ENCODE peak calls at places on chromosomes 12 and 14, in nine cellular contexts. M is A549, A is GM10248, V is breast epithelium, U is GM23338, G is choroid plexus epithelial cell, L is lung, Z is AG04450, E is HFF-Myc. O is an unnamed sample.

GRCh38 chr12:23169012-23170003 is 544.3 kb downstream of the ETNK1 start:
- DNase-seq in M (no peak), A (no peak), V (no peak), U (no peak), G (no peak), L (no peak), Z (no peak), E (no peak), O (no peak)

GRCh38 chr14:65849558-65849957 is 437.0 kb downstream of the FUT8 start:
- DNase-seq in M (no peak), A (no peak), V (no peak), U (no peak), G (no peak), L (no peak), Z (no peak), E (no peak), O (no peak)

GRCh38 chr12:580813-581212 is 82.4 kb downstream of the NINJ2 start:
- DNase-seq in M (no peak), A (no peak), V (no peak), U (no peak), G (no peak), L (no peak), Z (no peak), E (no peak), O (no peak)

GRCh38 chr12:127500513-127500912 is 766.5 kb upstream of the TMEM132C start:
- DNase-seq in M (no peak), A (no peak), V (no peak), U (no peak), G (no peak), L (no peak), Z (no peak), E (no peak), O (no peak)

GRCh38 chr12:48969847-48970701 is 1.5 kb downstream of the WNT10B start:
- DNase-seq in M (no peak), A (peak), V (no peak), U (peak), G (no peak), L (no peak), Z (no peak), E (no peak), O (no peak)

GRCh38 chr12:98085360-98085759 is 430.0 kb upstream of the TMPO start:
- DNase-seq in M (no peak), A (no peak), V (no peak), U (no peak), G (peak), L (no peak), Z (no peak), E (no peak), O (no peak)

GRCh38 chr12:15152864-15153263 is 68.4 kb downstream of the RERG start:
- DNase-seq in M (peak), A (no peak), V (no peak), U (no peak), G (peak), L (no peak), Z (no peak), E (no peak), O (no peak)

GRCh38 chr12:30989754-30990153 is 63.2 kb downstream of the TSPAN11 start:
- DNase-seq in M (peak), A (peak), V (no peak), U (peak), G (peak), L (no peak), Z (no peak), E (no peak), O (no peak)

GRCh38 chr12:58963844-58964243 is 43.5 kb upstream of the LRIG3 start:
- DNase-seq in M (no peak), A (no peak), V (no peak), U (no peak), G (no peak), L (no peak), Z (no peak), E (no peak), O (no peak)

GRCh38 chr14:59069455-59069854 is 119.0 kb upstream of the DAAM1 start:
- DNase-seq in M (no peak), A (no peak), V (no peak), U (no peak), G (no peak), L (no peak), Z (no peak), E (no peak), O (no peak)

GRCh38 chr12:21614510-21614909 is 9.9 kb upstream of the GYS2 start:
- DNase-seq in M (no peak), A (no peak), V (no peak), U (no peak), G (no peak), L (no peak), Z (no peak), E (no peak), O (no peak)

GRCh38 chr14:47539065-47539464 is 136.3 kb downstream of the MDGA2 start:
- DNase-seq in M (peak), A (no peak), V (no peak), U (peak), G (peak), L (no peak), Z (no peak), E (no peak), O (no peak)

GRCh38 chr12:81450920-81451739 is 308.0 kb downstream of the PPFIA2 start:
- DNase-seq in M (peak), A (peak), V (no peak), U (peak), G (peak), L (peak), Z (peak), E (peak), O (no peak)

GRCh38 chr12:130470969-130471368 is 133.3 kb downstream of the PIWIL1 start:
- DNase-seq in M (no peak), A (no peak), V (no peak), U (no peak), G (no peak), L (no peak), Z (no peak), E (no peak), O (no peak)

GRCh38 chr14:92412912-92413311 is 89.9 kb downstream of the SLC24A4 start:
- DNase-seq in M (no peak), A (no peak), V (no peak), U (no peak), G (no peak), L (no peak), Z (no peak), E (no peak), O (no peak)
- TF ChIP-seq CTCF in M (no peak), A (no peak), V (no peak), U (no peak), G (no peak), L (no peak), Z (no peak), E (no peak), O (no peak)

GRCh38 chr12:92702754-92703679 is at the start of gene PLEKHG7:
- DNase-seq in M (peak), A (peak), V (no peak), U (no peak), G (no peak), L (no peak), Z (no peak), E (no peak), O (no peak)
- TF ChIP-seq CTCF in M (no peak), A (no peak), V (no peak), U (no peak), G (no peak), L (no peak), Z (no peak), E (no peak), O (no peak)

DNA sequence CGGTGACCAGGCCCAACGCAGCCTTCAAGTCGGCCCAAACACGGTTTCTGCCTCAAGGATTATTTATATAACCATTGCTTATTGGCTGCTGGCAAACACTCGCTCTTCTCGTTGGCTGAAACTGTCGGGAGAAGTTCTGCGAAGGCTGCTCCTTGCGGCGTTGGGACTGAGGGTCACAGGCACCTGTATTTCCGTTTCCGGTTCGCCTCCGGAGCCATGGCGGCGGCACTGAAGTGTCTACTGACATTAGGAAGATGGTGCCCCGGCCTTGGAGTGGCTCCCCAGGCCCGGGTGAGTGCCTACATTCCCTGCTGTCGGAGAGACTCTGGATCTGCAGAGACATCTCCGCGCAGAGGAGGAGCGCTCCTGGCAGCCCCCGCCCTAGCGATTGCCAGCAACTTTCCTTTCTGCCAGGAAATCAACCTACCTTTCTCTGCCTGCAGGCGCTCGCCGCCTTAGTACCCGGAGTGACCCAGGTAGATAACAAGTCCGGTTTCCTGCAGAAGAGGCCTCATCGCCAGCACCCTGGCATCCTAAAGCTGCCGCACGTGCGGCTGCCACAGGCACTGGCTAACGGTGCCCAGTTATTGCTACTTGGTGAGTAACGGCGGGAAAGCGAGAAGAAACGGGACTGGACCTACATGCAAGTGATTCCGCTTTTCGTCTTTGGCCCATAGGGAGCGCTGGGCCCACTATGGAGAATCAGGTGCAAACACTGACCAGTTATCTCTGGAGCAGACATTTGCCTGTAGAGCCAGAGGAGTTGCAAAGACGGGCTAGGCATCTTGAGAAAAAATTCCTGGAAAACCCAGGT is at the start of gene METTL17:
- DNase-seq in M (peak), A (peak), V (peak), U (peak), G (peak), L (peak), Z (peak), E (peak), O (peak)
- TF ChIP-seq CTCF in M (no peak), A (peak), V (no peak), U (peak), G (peak), L (no peak), Z (peak), E (peak), O (no peak)

GRCh38 chr14:30034049-30034635 is 106.5 kb upstream of the PRKD1 start:
- DNase-seq in M (no peak), A (no peak), V (no peak), U (peak), G (peak), L (no peak), Z (no peak), E (peak), O (no peak)
- TF ChIP-seq CTCF in M (no peak), A (no peak), V (no peak), U (peak), G (no peak), L (no peak), Z (no peak), E (no peak), O (no peak)

DNA sequence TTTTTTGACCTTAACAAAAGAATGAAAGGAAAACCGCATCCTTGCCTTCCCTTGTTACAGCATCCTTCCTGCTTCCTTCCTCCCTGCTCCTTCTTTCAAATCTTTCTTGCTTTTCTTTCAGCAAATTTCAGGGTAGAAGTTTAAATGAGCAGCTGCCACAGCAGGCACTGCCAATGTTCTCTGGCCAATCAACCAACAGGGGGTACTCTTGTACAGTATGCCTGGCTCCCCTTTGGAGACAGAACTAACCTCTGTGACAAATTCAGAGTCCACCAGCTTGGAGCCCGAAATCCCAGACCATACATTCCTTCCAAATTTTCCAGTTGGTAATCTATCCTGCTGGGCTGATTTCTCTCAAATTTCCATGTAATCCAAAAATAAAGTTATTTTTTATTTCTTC is 609.8 kb upstream of the LMO3 start:
- DNase-seq in M (peak), A (no peak), V (no peak), U (peak), G (no peak), L (no peak), Z (no peak), E (no peak), O (no peak)
- TF ChIP-seq CTCF in M (peak), A (no peak), V (no peak), U (peak), G (no peak), L (no peak), Z (no peak), E (no peak), O (no peak)

DNA sequence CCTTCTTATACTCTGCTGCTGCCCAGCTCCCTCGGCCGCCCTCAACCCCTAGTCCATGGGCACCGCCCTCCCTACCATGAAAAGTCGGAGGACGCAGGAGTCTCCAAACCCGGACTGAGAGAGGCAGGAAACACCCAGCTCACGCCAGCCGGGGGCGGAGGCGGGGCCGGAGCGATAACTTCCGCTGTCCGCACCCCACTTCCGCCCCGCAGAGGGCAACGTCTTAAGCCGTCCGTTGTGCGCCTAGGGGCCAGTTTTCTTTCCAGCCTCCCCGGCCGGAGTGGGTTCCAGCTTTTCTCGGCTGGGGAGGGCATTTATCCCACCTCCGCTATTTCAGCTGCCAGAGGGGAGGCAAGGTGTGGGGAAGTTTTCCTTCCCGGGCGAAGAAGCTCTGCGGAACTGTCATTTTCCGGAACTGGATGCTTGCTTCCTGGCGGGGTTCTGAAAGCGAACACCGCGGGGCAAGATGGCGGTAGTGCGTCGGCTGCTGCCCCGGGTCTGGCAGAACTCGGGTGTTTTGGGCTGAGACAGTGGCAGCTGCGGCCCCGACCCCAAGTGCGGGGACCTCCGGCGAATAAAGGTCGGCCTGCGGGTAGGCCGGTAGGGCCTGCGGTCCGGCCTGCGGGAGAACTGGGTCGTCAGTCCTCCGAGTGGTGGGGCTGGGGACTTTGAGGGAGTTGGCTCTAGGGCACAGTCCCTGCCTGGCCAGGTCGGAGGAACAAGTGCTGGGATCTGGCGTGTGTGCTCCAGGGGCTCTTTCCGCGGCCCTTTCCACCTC is at the start of the genes KCTD10 and UBE3B:
- DNase-seq in M (peak), A (peak), V (peak), U (peak), G (peak), L (peak), Z (peak), E (peak), O (peak)
- TF ChIP-seq CTCF in M (no peak), A (no peak), V (no peak), U (no peak), G (peak), L (no peak), Z (no peak), E (no peak), O (no peak)

O was measured in natural killer cell.